ENCODE peak calls at places on chromosome 18, in five cellular contexts. One of them, this sample, is unnamed.

GRCh38 chr18:63515279-63515678 is 26.9 kb upstream of the SERPINB12 start:
- DNase-seq in posterior cingulate gyrus: no peak
- DNase-seq in hepatocyte: no peak
- DNase-seq in OCI-LY7: no peak
- DNase-seq in non-pigmented ciliary epithelial cell: no peak
- DNase-seq in this sample: no peak

GRCh38 chr18:78510636-78511035 is 469.0 kb upstream of the SALL3 start:
- DNase-seq in non-pigmented ciliary epithelial cell: no peak
- DNase-seq in posterior cingulate gyrus: no peak
- DNase-seq in OCI-LY7: no peak
- DNase-seq in hepatocyte: no peak
- DNase-seq in this sample: no peak

GRCh38 chr18:50578651-50579050 is 18.8 kb downstream of the MAPK4 start:
- DNase-seq in non-pigmented ciliary epithelial cell: no peak
- DNase-seq in hepatocyte: peak; percentile 61
- DNase-seq in posterior cingulate gyrus: no peak
- DNase-seq in OCI-LY7: no peak
- DNase-seq in this sample: no peak

GRCh38 chr18:63356272-63356896 is 10.6 kb downstream of the KDSR start:
- DNase-seq in OCI-LY7: no peak
- DNase-seq in hepatocyte: no peak
- DNase-seq in posterior cingulate gyrus: no peak
- DNase-seq in non-pigmented ciliary epithelial cell: no peak
- DNase-seq in this sample: no peak

GRCh38 chr18:49645836-49646235 is 84.0 kb downstream of the LIPG start:
- DNase-seq in hepatocyte: no peak
- DNase-seq in posterior cingulate gyrus: no peak
- DNase-seq in OCI-LY7: no peak
- DNase-seq in non-pigmented ciliary epithelial cell: no peak
- DNase-seq in this sample: no peak

GRCh38 chr18:46343456-46343855 is 239.3 kb downstream of the HAUS1 start:
- DNase-seq in OCI-LY7: no peak
- DNase-seq in non-pigmented ciliary epithelial cell: no peak
- DNase-seq in posterior cingulate gyrus: no peak
- DNase-seq in hepatocyte: no peak
- DNase-seq in this sample: no peak

GRCh38 chr18:11669271-11669947 is 19.7 kb upstream of the GNAL start:
- DNase-seq in OCI-LY7: no peak
- DNase-seq in non-pigmented ciliary epithelial cell: no peak
- DNase-seq in hepatocyte: no peak
- DNase-seq in posterior cingulate gyrus: no peak
- DNase-seq in this sample: no peak

GRCh38 chr18:21131698-21132230 is 20.2 kb upstream of the ROCK1 start:
- DNase-seq in posterior cingulate gyrus: no peak
- DNase-seq in hepatocyte: no peak
- DNase-seq in OCI-LY7: no peak
- DNase-seq in non-pigmented ciliary epithelial cell: no peak
- DNase-seq in this sample: no peak

GRCh38 chr18:27609221-27609620 is 424.1 kb upstream of the CHST9 start:
- DNase-seq in OCI-LY7: no peak
- DNase-seq in non-pigmented ciliary epithelial cell: peak; percentile 24
- DNase-seq in posterior cingulate gyrus: no peak
- DNase-seq in hepatocyte: no peak
- DNase-seq in this sample: no peak

GRCh38 chr18:58476022-58476421 is 152.9 kb downstream of the ALPK2 start:
- DNase-seq in OCI-LY7: no peak
- DNase-seq in non-pigmented ciliary epithelial cell: no peak
- DNase-seq in hepatocyte: no peak
- DNase-seq in posterior cingulate gyrus: no peak
- DNase-seq in this sample: no peak

This sample was measured in hypothalamus.